ENCODE peak calls at places on chromosomes 12 and 14, in nine cellular contexts. N, S, M, A, L, F, E, W and H are unnamed samples.

GRCh38 chr12:93358821-93359220 is 18.9 kb upstream of the NUDT4 start:
- DNase-seq in N (no peak), S (no peak), M (no peak), A (no peak), L (no peak), F (no peak), E (peak), W (no peak), H (no peak)

GRCh38 chr14:23566782-23567185 is 807 bp downstream of the AP1G2 start:
- DNase-seq in N (peak), S (no peak), M (no peak), A (no peak), L (no peak), F (no peak), E (no peak), W (no peak), H (no peak)

GRCh38 chr12:72081787-72082186 is 143.1 kb downstream of the TPH2 start:
- DNase-seq in N (no peak), S (no peak), M (no peak), A (no peak), L (no peak), F (no peak), E (no peak), W (no peak), H (no peak)

GRCh38 chr14:56237398-56237797 is 119.2 kb downstream of the PELI2 start:
- DNase-seq in N (no peak), S (no peak), M (no peak), A (no peak), L (no peak), F (peak), E (no peak), W (no peak), H (no peak)

GRCh38 chr12:4771172-4771959 is 51.2 kb downstream of the GALNT8 start:
- DNase-seq in N (no peak), S (no peak), M (no peak), A (no peak), L (no peak), F (no peak), E (no peak), W (no peak), H (peak)

GRCh38 chr12:52645982-52646381 is 6.0 kb downstream of the KRT2 start:
- DNase-seq in N (no peak), S (no peak), M (no peak), A (no peak), L (no peak), F (no peak), E (no peak), W (no peak), H (no peak)

GRCh38 chr14:103871596-103872480 is 24.5 kb upstream of the PPP1R13B start:
- DNase-seq in N (peak), S (no peak), M (no peak), A (peak), L (peak), F (no peak), E (no peak), W (peak), H (no peak)

GRCh38 chr12:112685321-112685720 is 106.2 kb upstream of the RPH3A start:
- DNase-seq in N (no peak), S (no peak), M (no peak), A (no peak), L (no peak), F (no peak), E (no peak), W (no peak), H (no peak)

GRCh38 chr14:23376477-23377200 is at the start of gene CMTM5:
- DNase-seq in N (no peak), S (no peak), M (no peak), A (no peak), L (no peak), F (no peak), E (no peak), W (peak), H (no peak)

GRCh38 chr12:91778938-91779400 is 366.7 kb downstream of the BTG1 start:
- DNase-seq in N (no peak), S (no peak), M (peak), A (peak), L (no peak), F (peak), E (peak), W (no peak), H (no peak)

GRCh38 chr14:101185081-101185835 is 281.7 kb upstream of the RTL1 start:
- DNase-seq in N (no peak), S (no peak), M (no peak), A (no peak), L (no peak), F (no peak), E (no peak), W (no peak), H (no peak)

GRCh38 chr14:77786148-77786547 is 13.8 kb upstream of the ADCK1 start:
- DNase-seq in N (no peak), S (no peak), M (no peak), A (no peak), L (no peak), F (no peak), E (no peak), W (no peak), H (peak)

GRCh38 chr12:94265521-94265920 is 117.1 kb downstream of the PLXNC1 start:
- DNase-seq in N (no peak), S (no peak), M (no peak), A (no peak), L (no peak), F (no peak), E (no peak), W (no peak), H (no peak)

GRCh38 chr12:66210840-66211239 is 21.8 kb downstream of the IRAK3 start:
- DNase-seq in N (no peak), S (no peak), M (no peak), A (no peak), L (no peak), F (no peak), E (no peak), W (no peak), H (no peak)

GRCh38 chr14:75783184-75783583 is 122.1 kb downstream of the TTLL5 start:
- DNase-seq in N (no peak), S (no peak), M (no peak), A (no peak), L (no peak), F (no peak), E (no peak), W (peak), H (no peak)

GRCh38 chr12:90013409-90013808 is 304.8 kb upstream of the ATP2B1 start:
- DNase-seq in N (no peak), S (no peak), M (no peak), A (no peak), L (no peak), F (no peak), E (peak), W (no peak), H (peak)

GRCh38 chr12:105750096-105750495 is 388.7 kb downstream of the NUAK1 start:
- DNase-seq in N (no peak), S (no peak), M (no peak), A (no peak), L (no peak), F (no peak), E (no peak), W (no peak), H (no peak)

GRCh38 chr14:69376439-69376838 is 21.7 kb downstream of the ERH start:
- DNase-seq in N (no peak), S (no peak), M (peak), A (no peak), L (no peak), F (peak), E (peak), W (no peak), H (no peak)

GRCh38 chr14:65753061-65753460 is 340.5 kb downstream of the FUT8 start:
- DNase-seq in N (no peak), S (no peak), M (no peak), A (peak), L (no peak), F (no peak), E (no peak), W (no peak), H (no peak)

GRCh38 chr14:92475451-92476187 is 38.0 kb upstream of the RIN3 start:
- DNase-seq in N (no peak), S (no peak), M (peak), A (peak), L (peak), F (peak), E (no peak), W (peak), H (no peak)

GRCh38 chr12:92942905-92943304 is 13.8 kb upstream of the EEA1 start:
- DNase-seq in N (no peak), S (no peak), M (peak), A (no peak), L (no peak), F (no peak), E (peak), W (no peak), H (no peak)

GRCh38 chr12:9948606-9949286 is 16.6 kb upstream of the CLEC2A start:
- DNase-seq in N (no peak), S (no peak), M (no peak), A (no peak), L (no peak), F (no peak), E (no peak), W (no peak), H (no peak)

GRCh38 chr12:3559601-3560294 is 68.7 kb downstream of the PRMT8 start:
- DNase-seq in N (no peak), S (no peak), M (no peak), A (no peak), L (no peak), F (no peak), E (no peak), W (no peak), H (no peak)

GRCh38 chr14:103155013-103155412 is 31.8 kb downstream of the TNFAIP2 start:
- DNase-seq in N (no peak), S (no peak), M (no peak), A (peak), L (peak), F (no peak), E (peak), W (peak), H (peak)

GRCh38 chr12:49014547-49014946 is 4.0 kb downstream of the PRKAG1 start:
- DNase-seq in N (no peak), S (no peak), M (no peak), A (no peak), L (no peak), F (no peak), E (peak), W (no peak), H (no peak)

GRCh38 chr14:94307410-94307992 is 14.4 kb upstream of the SERPINA10 start:
- DNase-seq in N (no peak), S (no peak), M (no peak), A (no peak), L (no peak), F (no peak), E (no peak), W (no peak), H (no peak)

GRCh38 chr12:107523760-107524558 is 161.6 kb upstream of the PWP1 start:
- DNase-seq in N (no peak), S (no peak), M (no peak), A (no peak), L (no peak), F (no peak), E (no peak), W (no peak), H (no peak)

GRCh38 chr14:80847093-80847492 is 94.4 kb downstream of the CEP128 start:
- DNase-seq in N (no peak), S (no peak), M (no peak), A (no peak), L (no peak), F (no peak), E (no peak), W (no peak), H (no peak)

GRCh38 chr14:80845877-80846276 is 95.7 kb downstream of the CEP128 start:
- DNase-seq in N (no peak), S (no peak), M (no peak), A (no peak), L (no peak), F (no peak), E (no peak), W (no peak), H (no peak)

GRCh38 chr14:80844872-80845271 is 96.7 kb downstream of the CEP128 start:
- DNase-seq in N (no peak), S (no peak), M (no peak), A (no peak), L (no peak), F (no peak), E (no peak), W (no peak), H (no peak)

DNA sequence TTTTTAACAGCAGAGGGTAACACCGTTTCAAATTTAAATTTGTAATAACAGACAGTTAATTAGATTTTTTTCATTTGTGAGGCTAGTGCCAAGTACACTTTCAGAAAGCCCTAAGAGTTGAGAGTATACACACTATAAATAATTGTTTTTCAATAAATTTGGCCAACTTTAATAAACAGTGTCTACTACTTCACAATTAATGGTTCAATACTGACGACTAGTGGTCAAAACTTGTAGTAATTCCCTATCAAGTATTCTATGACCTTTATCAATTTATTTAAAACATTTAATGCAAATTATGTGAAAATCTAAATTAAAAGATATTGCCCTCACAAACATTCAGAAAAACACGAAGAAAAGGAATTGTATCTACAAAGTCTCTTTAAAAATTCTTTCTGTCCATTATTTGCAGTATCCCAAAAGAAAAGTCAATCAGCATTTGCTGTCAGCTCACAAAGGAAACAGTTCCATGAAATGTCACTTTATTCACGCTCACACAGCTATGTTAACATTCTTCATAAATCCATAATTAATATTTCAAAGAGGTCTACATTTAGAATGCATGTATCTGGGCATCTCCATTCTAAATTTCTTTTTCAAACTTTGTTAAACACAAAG is 91.2 kb downstream of the CEP128 start:
- DNase-seq in N (no peak), S (no peak), M (peak), A (no peak), L (no peak), F (no peak), E (peak), W (no peak), H (no peak)
- TF ChIP-seq CTCF in N (peak), S (peak), M (peak), A (peak), L (peak), F (no peak), E (peak), W (peak), H (no peak)

GRCh38 chr12:58745348-58746125 is 174.8 kb downstream of the LRIG3 start:
- DNase-seq in N (no peak), S (no peak), M (no peak), A (no peak), L (no peak), F (no peak), E (peak), W (no peak), H (no peak)
- H3K27ac ChIP-seq in N (no peak), S (no peak), M (no peak), A (no peak), L (no peak), F (no peak), E (no peak), W (no peak), H (no peak)

GRCh38 chr14:31420013-31420318 is 384 bp downstream of the HEATR5A start:
- DNase-seq in N (peak), S (no peak), M (no peak), A (peak), L (peak), F (no peak), E (no peak), W (peak), H (peak)

GRCh38 chr14:31419179-31420012 is 954 bp downstream of the HEATR5A start:
- DNase-seq in N (no peak), S (no peak), M (peak), A (no peak), L (no peak), F (no peak), E (peak), W (no peak), H (no peak)

GRCh38 chr14:31418440-31418839 is 1.9 kb downstream of the HEATR5A start:
- DNase-seq in N (no peak), S (no peak), M (no peak), A (no peak), L (no peak), F (no peak), E (no peak), W (no peak), H (no peak)

GRCh38 chr14:31420319-31421081 is at the start of gene HEATR5A:
- DNase-seq in N (peak), S (peak), M (peak), A (peak), L (peak), F (peak), E (peak), W (peak), H (peak)

GRCh38 chr14:31421200-31421599 is 850 bp upstream of the HEATR5A start:
- DNase-seq in N (no peak), S (no peak), M (no peak), A (no peak), L (no peak), F (no peak), E (no peak), W (no peak), H (no peak)
- H3K4me3 ChIP-seq in N (no peak), S (no peak), M (no peak), A (peak), L (no peak), F (peak), E (no peak), W (peak), H (peak)

DNA sequence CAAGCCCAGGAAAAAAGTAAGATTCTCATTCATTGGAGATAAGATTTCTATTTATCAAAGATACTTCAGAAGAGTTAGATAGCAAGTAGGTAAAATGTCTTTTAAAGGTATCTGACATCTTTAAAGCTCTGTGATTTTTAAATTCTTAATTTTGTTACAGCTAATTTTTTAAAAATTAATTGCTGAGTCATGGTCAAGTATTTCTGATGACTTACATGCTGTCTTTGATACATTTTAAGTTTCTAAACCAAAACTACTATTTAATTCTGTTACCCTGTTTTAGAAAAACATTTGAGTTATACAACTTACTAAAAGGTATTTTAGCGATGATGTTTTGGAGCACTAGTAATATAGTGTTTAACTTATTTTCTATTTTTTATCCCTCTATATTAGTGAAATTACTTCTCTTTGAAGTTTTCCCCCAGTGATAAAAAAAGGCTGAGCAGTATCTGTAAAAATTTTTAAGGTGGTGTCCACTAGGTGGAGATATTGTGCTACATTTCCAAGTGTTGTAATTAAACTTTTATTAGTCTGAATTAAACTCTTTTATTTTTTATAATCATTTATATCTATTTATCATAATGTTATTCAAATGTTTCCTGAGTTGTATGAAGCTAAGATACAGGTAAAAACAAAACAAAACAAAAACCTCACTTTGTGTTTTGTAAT is 11.5 kb downstream of the ALG10 start:
- DNase-seq in N (no peak), S (no peak), M (peak), A (no peak), L (no peak), F (peak), E (peak), W (no peak), H (no peak)
- TF ChIP-seq CTCF in N (no peak), S (peak), M (peak), A (peak), L (peak), F (no peak), E (peak), W (peak), H (no peak)

DNA sequence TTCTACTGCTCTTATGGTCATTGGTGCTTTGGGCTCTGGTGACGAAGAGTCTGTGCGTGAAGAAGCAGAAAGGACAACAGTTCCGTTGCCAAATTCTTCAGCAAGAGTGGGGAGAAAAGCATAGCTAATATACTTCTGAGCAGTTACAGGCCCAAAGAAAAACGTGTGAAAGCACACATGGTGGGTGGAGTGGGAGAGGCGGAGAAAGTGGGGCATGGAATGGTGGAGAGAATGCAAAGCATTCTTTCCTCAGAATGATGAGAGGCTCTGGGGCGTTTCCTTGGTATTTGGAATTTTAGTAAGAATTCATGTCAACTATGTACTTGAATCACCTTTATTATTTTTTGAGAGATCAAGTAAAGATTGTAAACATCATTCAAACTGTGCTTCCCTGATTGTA is 396.1 kb downstream of the NAV3 start:
- DNase-seq in N (no peak), S (no peak), M (no peak), A (no peak), L (no peak), F (no peak), E (no peak), W (no peak), H (no peak)
- H3K27ac ChIP-seq in N (no peak), S (no peak), M (no peak), A (no peak), L (no peak), F (no peak), E (no peak), W (no peak), H (no peak)

GRCh38 chr12:121872546-121873223 is 14.0 kb upstream of the HPD start:
- DNase-seq in N (no peak), S (no peak), M (peak), A (peak), L (no peak), F (no peak), E (peak), W (peak), H (peak)

GRCh38 chr12:121866331-121866730 is 7.7 kb upstream of the HPD start:
- DNase-seq in N (no peak), S (no peak), M (no peak), A (no peak), L (no peak), F (no peak), E (peak), W (no peak), H (no peak)

GRCh38 chr12:121875582-121875981 is 13.0 kb upstream of the PSMD9 start:
- DNase-seq in N (no peak), S (no peak), M (no peak), A (no peak), L (no peak), F (no peak), E (no peak), W (no peak), H (no peak)

GRCh38 chr12:121871501-121871900 is 12.8 kb upstream of the HPD start:
- DNase-seq in N (no peak), S (no peak), M (no peak), A (no peak), L (no peak), F (no peak), E (no peak), W (no peak), H (no peak)
- H3K4me3 ChIP-seq in N (no peak), S (no peak), M (no peak), A (no peak), L (no peak), F (no peak), E (no peak), W (no peak), H (no peak)

GRCh38 chr12:31011746-31012567 is 61.7 kb upstream of the DDX11 start:
- DNase-seq in N (no peak), S (no peak), M (no peak), A (no peak), L (no peak), F (no peak), E (no peak), W (no peak), H (no peak)
- TF ChIP-seq CTCF in N (no peak), S (no peak), M (no peak), A (no peak), L (no peak), F (no peak), E (peak), W (no peak), H (peak)